ENCODE peak calls at places on chromosomes 3 and 15, in ten cellular contexts. H is fibroblast of lung, M is breast epithelium, Y is ascending aorta, E is keratinocyte, O is stomach, F is pancreas, P is HCT116, W is aorta, S is AG10803. I is an unnamed sample.

GRCh38 chr3:119395923-119396358 is 67.5 kb downstream of the TMEM39A start:
- DNase-seq in H (no peak), M (no peak), Y (no peak), E (no peak), O (no peak), F (no peak), P (no peak), W (no peak), S (no peak), I (peak; percentile 15)

GRCh38 chr15:31353931-31354330 is 27.3 kb downstream of the KLF13 start:
- DNase-seq in H (peak; percentile 14), M (no peak), Y (no peak), E (no peak), O (no peak), F (peak; percentile 63), P (no peak), W (no peak), S (peak; percentile 53), I (no peak)

GRCh38 chr3:38834110-38834509 is 18.1 kb upstream of the SCN10A start:
- DNase-seq in H (peak; percentile 86), M (no peak), Y (no peak), E (no peak), O (no peak), F (no peak), P (peak; percentile 13), W (peak; percentile 82), S (peak; percentile 79), I (no peak)

GRCh38 chr3:148532326-148532725 is 165.4 kb upstream of the AGTR1 start:
- DNase-seq in H (peak; percentile 13), M (no peak), Y (no peak), E (no peak), O (no peak), F (no peak), P (no peak), W (no peak), S (no peak), I (no peak)

GRCh38 chr15:43517354-43518072 is at the start of gene MAP1A:
- DNase-seq in H (peak; percentile 71), M (no peak), Y (no peak), E (no peak), O (no peak), F (no peak), P (no peak), W (peak; percentile 69), S (peak; percentile 72), I (peak; percentile 74)

GRCh38 chr3:127226451-127226850 is 33.5 kb downstream of the PRR23E start:
- DNase-seq in H (no peak), M (no peak), Y (no peak), E (peak; percentile 58), O (no peak), F (no peak), P (peak; percentile 37), W (no peak), S (peak; percentile 52), I (no peak)

GRCh38 chr3:38297947-38298711 is 16.0 kb downstream of the SLC22A14 start:
- DNase-seq in H (peak; percentile 10), M (no peak), Y (no peak), E (no peak), O (no peak), F (no peak), P (peak; percentile 15), W (no peak), S (peak; percentile 33), I (no peak)

GRCh38 chr3:176403531-176403930 is 793.8 kb downstream of the TBL1XR1 start:
- DNase-seq in H (no peak), M (no peak), Y (no peak), E (no peak), O (no peak), F (no peak), P (no peak), W (no peak), S (no peak), I (no peak)

GRCh38 chr3:161305095-161305991 is 66.0 kb downstream of the SPTSSB start:
- DNase-seq in H (peak; percentile 6), M (no peak), Y (no peak), E (no peak), O (no peak), F (no peak), P (no peak), W (no peak), S (peak; percentile 22), I (peak; percentile 15)

GRCh38 chr15:23532019-23532418 is 33.5 kb upstream of the MKRN3 start:
- DNase-seq in H (no peak), M (no peak), Y (no peak), E (no peak), O (no peak), F (no peak), P (no peak), W (no peak), S (peak; percentile 8), I (no peak)

GRCh38 chr15:62392411-62392810 is 227.3 kb upstream of the C2CD4B start:
- DNase-seq in H (peak; percentile 75), M (no peak), Y (no peak), E (no peak), O (no peak), F (no peak), P (no peak), W (peak; percentile 52), S (peak; percentile 61), I (peak; percentile 60)

GRCh38 chr3:159787794-159788205 is 200.8 kb upstream of the IL12A start:
- DNase-seq in H (peak; percentile 90), M (no peak), Y (no peak), E (no peak), O (no peak), F (no peak), P (no peak), W (no peak), S (peak; percentile 55), I (no peak)

DNA sequence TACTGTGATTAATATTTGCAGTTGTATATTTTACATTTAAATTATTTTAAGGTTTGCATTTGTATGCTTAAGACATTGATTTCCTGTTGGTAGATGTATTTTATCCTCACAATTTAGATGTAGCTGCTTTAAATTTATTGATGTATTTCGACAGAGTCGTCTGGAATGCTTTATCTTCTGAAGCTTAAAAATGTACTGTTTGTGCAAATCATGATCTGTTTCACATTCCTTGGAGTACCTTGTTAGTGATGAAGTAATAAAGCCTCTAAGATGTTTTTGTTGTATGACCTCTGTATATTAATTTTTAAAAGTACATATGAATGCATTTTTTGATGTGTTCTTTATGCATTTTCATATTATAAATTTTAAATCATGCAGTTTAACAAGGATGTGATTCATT is 1.9 kb downstream of the CHD2 start:
- DNase-seq in H (no peak), M (no peak), Y (no peak), E (no peak), O (no peak), F (no peak), P (no peak), W (no peak), S (peak; percentile 62), I (no peak)
- H3K4me3 ChIP-seq in H (peak overlapping the region; percentile 86), M (peak overlapping the region; percentile 55), Y (peak overlapping the region; percentile 71), E (peak overlapping the region; percentile 96), O (peak overlapping the region; percentile 66), F (peak overlapping the region; percentile 27), P (peak overlapping the region; percentile 71), W (peak overlapping the region; percentile 54), S (peak overlapping the region; percentile 72), I (peak overlapping the region; percentile 72)

DNA sequence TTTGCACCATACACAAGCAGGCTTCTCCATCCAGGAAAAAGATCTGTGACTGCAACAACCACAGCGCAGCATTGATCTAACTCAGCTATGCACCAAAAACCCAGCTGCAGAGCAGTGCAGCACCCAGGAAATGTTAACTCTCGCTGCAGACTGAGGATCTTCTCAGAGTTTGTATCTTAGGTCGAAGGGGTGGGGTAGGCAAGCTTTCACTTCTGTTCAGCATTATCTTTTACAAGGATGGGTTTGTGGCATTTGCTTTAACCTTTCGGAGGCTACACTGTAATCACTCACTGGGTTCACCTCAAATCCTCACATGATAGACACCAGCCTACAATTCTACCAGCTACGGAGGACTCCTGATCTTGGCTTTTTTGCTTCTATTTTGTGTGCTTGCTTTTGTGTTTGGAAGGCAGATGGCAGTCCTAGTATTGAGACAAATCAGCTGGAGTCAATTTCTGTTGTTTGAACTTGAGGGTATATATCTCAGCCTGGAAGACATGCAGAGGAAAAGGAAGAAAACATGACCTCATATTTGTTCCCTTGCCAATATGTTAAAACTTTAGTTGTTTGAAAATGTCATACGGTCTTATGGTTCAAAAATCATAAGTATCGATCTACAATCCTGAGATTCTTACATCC is 25.2 kb downstream of the LRRK1 start:
- DNase-seq in H (no peak), M (no peak), Y (no peak), E (no peak), O (no peak), F (no peak), P (no peak), W (no peak), S (peak; percentile 39), I (no peak)
- H3K4me3 ChIP-seq in H (no peak overlapping the region), M (no peak overlapping the region), Y (no peak overlapping the region), E (no peak overlapping the region), O (no peak overlapping the region), F (no peak overlapping the region), P (no peak overlapping the region), W (no peak overlapping the region), S (peak overlapping the region; percentile 29), I (no peak overlapping the region)

GRCh38 chr15:38631126-38632075 is 66.8 kb upstream of the RASGRP1 start:
- DNase-seq in H (no peak), M (no peak), Y (no peak), E (no peak), O (no peak), F (no peak), P (no peak), W (no peak), S (no peak), I (peak; percentile 33)
- H3K4me3 ChIP-seq in H (no peak overlapping the region), M (no peak overlapping the region), Y (no peak overlapping the region), E (no peak overlapping the region), O (no peak overlapping the region), F (no peak overlapping the region), P (no peak overlapping the region), W (no peak overlapping the region), S (no peak overlapping the region), I (no peak overlapping the region)

GRCh38 chr3:42266085-42266484 is at the start of gene CCK:
- DNase-seq in H (no peak), M (no peak), Y (no peak), E (no peak), O (no peak), F (no peak), P (no peak), W (no peak), S (no peak), I (no peak)
- H3K4me3 ChIP-seq in H (no peak within 1 kb of the TSS), M (no peak within 1 kb of the TSS), Y (peak within 1 kb of the TSS; percentile 12), E (no peak within 1 kb of the TSS), O (no peak within 1 kb of the TSS), F (no peak within 1 kb of the TSS), P (no peak within 1 kb of the TSS), W (no peak within 1 kb of the TSS), S (no peak within 1 kb of the TSS), I (no peak within 1 kb of the TSS)

DNA sequence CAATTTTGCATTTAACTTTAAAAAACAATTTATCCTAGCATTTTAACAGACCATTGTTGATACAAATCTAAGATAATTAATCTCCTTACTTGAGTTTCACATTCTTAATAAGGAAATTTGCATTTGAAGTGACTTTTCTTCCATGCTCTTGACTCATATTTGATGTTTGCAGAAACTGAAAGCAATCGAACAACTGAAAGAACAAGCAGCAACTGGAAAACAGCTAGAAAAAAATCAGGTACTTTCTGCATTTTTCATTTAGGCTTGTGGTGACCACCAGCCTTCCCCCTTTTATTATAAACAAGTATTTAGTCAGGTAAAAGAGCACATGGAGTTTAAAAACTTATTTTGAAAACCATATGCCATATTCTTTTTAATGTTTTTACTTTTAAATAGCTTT is 20.1 kb upstream of the SELENOT start:
- DNase-seq in H (no peak), M (no peak), Y (no peak), E (no peak), O (no peak), F (no peak), P (no peak), W (no peak), S (no peak), I (no peak)
- H3K4me3 ChIP-seq in H (no peak overlapping the region), M (no peak overlapping the region), Y (no peak overlapping the region), E (no peak overlapping the region), O (no peak overlapping the region), F (no peak overlapping the region), P (no peak overlapping the region), W (no peak overlapping the region), S (no peak overlapping the region), I (no peak overlapping the region)

I was measured in Jurkat, Clone E6-1.